ENCODE peak calls at places on chromosomes 16 and 17, in seven cellular contexts. One of them, this sample, is unnamed.

GRCh38 chr17:38444151-38444550 is 15.9 kb downstream of the ARHGAP23 start:
- DNase-seq in T47D: peak
- DNase-seq in posterior cingulate gyrus: peak
- DNase-seq in activated naive CD8-positive, alpha-beta T cell treated with anti-CD3 and anti-CD28 coated beads for 36 hours: peak
- DNase-seq in C1 segment of cervical spinal cord: peak
- DNase-seq in AG04450: no peak
- DNase-seq in HFFc6: peak
- DNase-seq in this sample: peak

GRCh38 chr16:23578096-23578830 is 17.9 kb downstream of the NDUFAB1 start:
- DNase-seq in HFFc6: no peak
- DNase-seq in AG04450: no peak
- DNase-seq in activated naive CD8-positive, alpha-beta T cell treated with anti-CD3 and anti-CD28 coated beads for 36 hours: no peak
- DNase-seq in C1 segment of cervical spinal cord: no peak
- DNase-seq in posterior cingulate gyrus: no peak
- DNase-seq in T47D: no peak
- DNase-seq in this sample: no peak

GRCh38 chr17:75507712-75508111 is 7.6 kb downstream of the CASKIN2 start:
- DNase-seq in HFFc6: no peak
- DNase-seq in AG04450: no peak
- DNase-seq in activated naive CD8-positive, alpha-beta T cell treated with anti-CD3 and anti-CD28 coated beads for 36 hours: no peak
- DNase-seq in C1 segment of cervical spinal cord: peak
- DNase-seq in T47D: no peak
- DNase-seq in posterior cingulate gyrus: peak
- DNase-seq in this sample: peak

GRCh38 chr16:3022697-3023414 is 886 bp downstream of the HCFC1R1 start:
- DNase-seq in T47D: peak
- DNase-seq in activated naive CD8-positive, alpha-beta T cell treated with anti-CD3 and anti-CD28 coated beads for 36 hours: peak
- DNase-seq in HFFc6: peak
- DNase-seq in posterior cingulate gyrus: no peak
- DNase-seq in C1 segment of cervical spinal cord: no peak
- DNase-seq in AG04450: no peak
- DNase-seq in this sample: no peak

GRCh38 chr16:12403746-12404658 is 399.7 kb downstream of the CPPED1 start:
- DNase-seq in activated naive CD8-positive, alpha-beta T cell treated with anti-CD3 and anti-CD28 coated beads for 36 hours: no peak
- DNase-seq in posterior cingulate gyrus: no peak
- DNase-seq in AG04450: no peak
- DNase-seq in C1 segment of cervical spinal cord: no peak
- DNase-seq in HFFc6: no peak
- DNase-seq in T47D: no peak
- DNase-seq in this sample: no peak

GRCh38 chr16:28575446-28576109 is 21.3 kb downstream of the SULT1A2 start:
- DNase-seq in HFFc6: no peak
- DNase-seq in posterior cingulate gyrus: no peak
- DNase-seq in AG04450: no peak
- DNase-seq in T47D: no peak
- DNase-seq in activated naive CD8-positive, alpha-beta T cell treated with anti-CD3 and anti-CD28 coated beads for 36 hours: no peak
- DNase-seq in C1 segment of cervical spinal cord: no peak
- DNase-seq in this sample: no peak

GRCh38 chr16:72985148-72985882 is 62.6 kb downstream of the ZFHX3 start:
- DNase-seq in activated naive CD8-positive, alpha-beta T cell treated with anti-CD3 and anti-CD28 coated beads for 36 hours: no peak
- DNase-seq in T47D: no peak
- DNase-seq in AG04450: no peak
- DNase-seq in HFFc6: peak
- DNase-seq in posterior cingulate gyrus: no peak
- DNase-seq in C1 segment of cervical spinal cord: no peak
- DNase-seq in this sample: no peak

GRCh38 chr17:82403662-82404660 is 14.2 kb upstream of the HEXD start:
- DNase-seq in HFFc6: no peak
- DNase-seq in posterior cingulate gyrus: no peak
- DNase-seq in activated naive CD8-positive, alpha-beta T cell treated with anti-CD3 and anti-CD28 coated beads for 36 hours: no peak
- DNase-seq in AG04450: no peak
- DNase-seq in C1 segment of cervical spinal cord: no peak
- DNase-seq in T47D: no peak
- DNase-seq in this sample: no peak

This sample was measured in hippocampal formation.